ENCODE peak calls at places on chromosomes 1 and 21, in eight cellular contexts. V, N, U, F, X, A, B and I are unnamed samples.

GRCh38 chr1:11835441-11836225 is 11.9 kb downstream of the NPPA start:
- DNase-seq in V (no peak), N (no peak), U (no peak), F (no peak), X (no peak), A (no peak), B (no peak), I (no peak)

GRCh38 chr1:204325944-204326343 is 33.8 kb downstream of the PLEKHA6 start:
- DNase-seq in V (no peak), N (no peak), U (no peak), F (no peak), X (no peak), A (no peak), B (no peak), I (no peak)

GRCh38 chr1:25641329-25641725 is 24.7 kb downstream of the MAN1C1 start:
- DNase-seq in V (no peak), N (no peak), U (no peak), F (no peak), X (no peak), A (no peak), B (no peak), I (no peak)

GRCh38 chr1:161009602-161010211 is 11.2 kb downstream of the F11R start:
- DNase-seq in V (no peak), N (no peak), U (no peak), F (no peak), X (no peak), A (no peak), B (no peak), I (no peak)

GRCh38 chr1:241551759-241552638 is 19.8 kb downstream of the KMO start:
- DNase-seq in V (peak), N (no peak), U (no peak), F (no peak), X (no peak), A (no peak), B (no peak), I (no peak)

GRCh38 chr1:58784758-58785423 is 1.0 kb upstream of the JUN start:
- DNase-seq in V (peak), N (peak), U (peak), F (peak), X (peak), A (peak), B (peak), I (peak)

GRCh38 chr21:38261851-38262250 is 5.1 kb downstream of the KCNJ15 start:
- DNase-seq in V (no peak), N (no peak), U (peak), F (no peak), X (no peak), A (no peak), B (no peak), I (no peak)

GRCh38 chr1:234154320-234155251 is 218.7 kb upstream of the COA6 start:
- DNase-seq in V (no peak), N (peak), U (peak), F (peak), X (peak), A (peak), B (peak), I (no peak)

GRCh38 chr1:26021647-26022403 is at the start of gene EXTL1:
- DNase-seq in V (peak), N (peak), U (no peak), F (peak), X (no peak), A (peak), B (no peak), I (no peak)

GRCh38 chr1:60251426-60251825 is 177.9 kb upstream of the C1orf87 start:
- DNase-seq in V (no peak), N (no peak), U (no peak), F (no peak), X (no peak), A (no peak), B (no peak), I (no peak)

GRCh38 chr1:30756545-30757195 is 904 bp downstream of the LAPTM5 start:
- DNase-seq in V (peak), N (peak), U (peak), F (peak), X (peak), A (no peak), B (peak), I (peak)

GRCh38 chr1:248752981-248753525 is 2.5 kb downstream of the LYPD8 start:
- DNase-seq in V (no peak), N (no peak), U (no peak), F (no peak), X (no peak), A (no peak), B (no peak), I (no peak)

GRCh38 chr21:38388219-38388618 is 110.1 kb downstream of the ERG start:
- DNase-seq in V (no peak), N (peak), U (no peak), F (no peak), X (no peak), A (no peak), B (no peak), I (no peak)

GRCh38 chr1:116666747-116667576 is 571 bp downstream of the IGSF3 start:
- DNase-seq in V (no peak), N (no peak), U (peak), F (no peak), X (peak), A (peak), B (no peak), I (no peak)

GRCh38 chr1:218369688-218370511 is 24.8 kb downstream of the TGFB2 start:
- DNase-seq in V (no peak), N (peak), U (peak), F (peak), X (no peak), A (no peak), B (no peak), I (no peak)

GRCh38 chr1:220498188-220498587 is 29.7 kb upstream of the MARK1 start:
- DNase-seq in V (no peak), N (no peak), U (peak), F (peak), X (no peak), A (no peak), B (no peak), I (no peak)

GRCh38 chr1:172818841-172819527 is 160.1 kb downstream of the FASLG start:
- DNase-seq in V (no peak), N (no peak), U (no peak), F (no peak), X (no peak), A (no peak), B (no peak), I (no peak)

GRCh38 chr1:227792216-227793078 is 23.0 kb upstream of the PRSS38 start:
- DNase-seq in V (no peak), N (no peak), U (no peak), F (no peak), X (no peak), A (peak), B (no peak), I (no peak)

GRCh38 chr1:205810448-205811157 is 2.4 kb downstream of the SLC41A1 start:
- DNase-seq in V (no peak), N (peak), U (peak), F (no peak), X (no peak), A (no peak), B (no peak), I (no peak)

GRCh38 chr1:171226757-171227370 is 21.4 kb upstream of the FMO1 start:
- DNase-seq in V (no peak), N (peak), U (peak), F (peak), X (peak), A (peak), B (no peak), I (no peak)

DNA sequence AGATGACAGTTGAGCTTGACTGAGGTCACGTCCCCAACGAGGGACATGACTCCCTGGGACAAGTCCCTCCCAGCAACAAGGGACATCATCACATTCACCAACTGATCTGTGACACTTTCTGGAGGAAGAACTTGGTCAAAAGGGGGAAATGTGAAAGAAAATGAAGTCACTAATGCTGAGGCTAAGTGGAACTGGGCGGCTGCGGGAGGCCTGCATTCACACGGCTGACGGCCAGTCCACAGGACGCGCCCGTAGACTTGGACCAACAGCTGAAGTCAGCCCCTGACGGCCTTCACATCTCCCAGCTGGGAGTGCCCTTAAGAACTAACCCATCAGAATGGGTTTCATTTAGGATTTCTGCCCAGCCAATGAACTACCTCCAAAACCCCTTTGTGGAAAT is 26.6 kb downstream of the POFUT2 start:
- DNase-seq in V (no peak), N (no peak), U (no peak), F (no peak), X (no peak), A (peak), B (no peak), I (no peak)
- TF ChIP-seq CTCF in V (no peak), N (no peak), U (no peak), F (no peak), X (no peak), A (no peak), B (no peak), I (no peak)

GRCh38 chr1:91885331-91885715 is 628 bp downstream of the TGFBR3 start:
- DNase-seq in V (peak), N (no peak), U (peak), F (no peak), X (peak), A (no peak), B (no peak), I (no peak)

GRCh38 chr1:91881280-91881679 is 4.7 kb downstream of the TGFBR3 start:
- DNase-seq in V (no peak), N (no peak), U (no peak), F (no peak), X (no peak), A (no peak), B (no peak), I (no peak)

GRCh38 chr1:91885716-91886506 is at the start of gene TGFBR3:
- DNase-seq in V (peak), N (peak), U (peak), F (peak), X (peak), A (peak), B (peak), I (peak)

GRCh38 chr1:91884459-91885290 is 1.3 kb downstream of the TGFBR3 start:
- DNase-seq in V (peak), N (peak), U (peak), F (no peak), X (peak), A (peak), B (no peak), I (no peak)

GRCh38 chr1:91883470-91883869 is 2.5 kb downstream of the TGFBR3 start:
- DNase-seq in V (no peak), N (peak), U (peak), F (peak), X (no peak), A (peak), B (no peak), I (no peak)
- TF ChIP-seq CTCF in V (peak), N (peak), U (peak), F (peak), X (peak), A (peak), B (peak), I (no peak)

GRCh38 chr1:50369830-50370229 is 53.4 kb downstream of the DMRTA2 start:
- DNase-seq in V (no peak), N (no peak), U (no peak), F (no peak), X (no peak), A (no peak), B (no peak), I (no peak)
- TF ChIP-seq CTCF in V (no peak), N (peak), U (peak), F (peak), X (no peak), A (peak), B (no peak), I (no peak)

GRCh38 chr1:22586356-22587130 is 23.3 kb downstream of the EPHA8 start:
- DNase-seq in V (no peak), N (no peak), U (no peak), F (no peak), X (no peak), A (no peak), B (no peak), I (no peak)
- TF ChIP-seq CTCF in V (no peak), N (no peak), U (no peak), F (no peak), X (no peak), A (no peak), B (no peak), I (no peak)

GRCh38 chr1:53821380-53821779 is 16.7 kb downstream of the NDC1 start:
- DNase-seq in V (no peak), N (no peak), U (no peak), F (no peak), X (no peak), A (no peak), B (no peak), I (no peak)
- TF ChIP-seq CTCF in V (no peak), N (no peak), U (peak), F (peak), X (no peak), A (peak), B (no peak), I (no peak)

DNA sequence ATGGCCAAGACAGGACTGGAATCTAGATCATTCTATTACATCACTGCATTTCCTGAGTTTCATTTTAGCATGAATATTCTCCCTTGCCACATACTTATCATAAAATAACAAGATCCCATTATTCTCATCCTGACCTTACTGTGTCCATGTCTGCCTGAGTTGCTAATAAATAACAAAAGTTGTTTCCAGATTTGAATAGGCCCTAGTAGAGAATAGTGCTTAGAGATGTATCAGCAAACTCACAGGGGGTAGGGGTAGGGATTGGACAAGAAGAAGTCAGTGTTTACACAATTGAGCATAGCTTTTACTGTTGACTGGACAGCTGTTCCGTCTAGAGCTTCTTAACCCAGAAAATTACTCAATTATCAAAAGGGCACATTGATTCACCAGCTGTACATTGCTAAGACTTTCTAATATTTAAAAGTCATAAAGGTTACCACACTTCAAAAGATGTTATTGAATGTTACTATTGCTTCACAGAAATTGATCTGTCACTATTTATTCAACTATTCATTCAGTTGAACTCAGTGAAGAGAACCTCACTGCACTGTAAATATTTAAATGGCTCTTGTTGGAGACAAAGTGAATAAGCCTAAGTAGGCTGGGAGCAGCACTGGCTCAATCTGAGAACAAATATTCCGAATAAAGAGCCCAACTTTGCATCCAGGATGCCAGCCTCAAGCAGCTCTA is 121.9 kb downstream of the NRIP1 start:
- DNase-seq in V (no peak), N (peak), U (no peak), F (no peak), X (no peak), A (no peak), B (no peak), I (no peak)
- TF ChIP-seq CTCF in V (no peak), N (no peak), U (no peak), F (no peak), X (no peak), A (no peak), B (no peak), I (no peak)

GRCh38 chr1:6035265-6035664 is 10.4 kb upstream of the KCNAB2 start:
- DNase-seq in V (no peak), N (no peak), U (no peak), F (no peak), X (no peak), A (no peak), B (no peak), I (no peak)

GRCh38 chr1:6034750-6035096 is 11.0 kb upstream of the KCNAB2 start:
- DNase-seq in V (no peak), N (no peak), U (no peak), F (no peak), X (no peak), A (no peak), B (no peak), I (no peak)

GRCh38 chr1:6033124-6033523 is 12.6 kb upstream of the KCNAB2 start:
- DNase-seq in V (no peak), N (no peak), U (no peak), F (no peak), X (no peak), A (no peak), B (no peak), I (no peak)

GRCh38 chr1:6035719-6036118 is 10.0 kb upstream of the KCNAB2 start:
- DNase-seq in V (no peak), N (no peak), U (no peak), F (no peak), X (no peak), A (no peak), B (no peak), I (no peak)

GRCh38 chr1:6033986-6034749 is 11.5 kb upstream of the KCNAB2 start:
- DNase-seq in V (peak), N (no peak), U (peak), F (no peak), X (peak), A (peak), B (no peak), I (no peak)
- TF ChIP-seq CTCF in V (peak), N (peak), U (peak), F (peak), X (peak), A (peak), B (peak), I (peak)

DNA sequence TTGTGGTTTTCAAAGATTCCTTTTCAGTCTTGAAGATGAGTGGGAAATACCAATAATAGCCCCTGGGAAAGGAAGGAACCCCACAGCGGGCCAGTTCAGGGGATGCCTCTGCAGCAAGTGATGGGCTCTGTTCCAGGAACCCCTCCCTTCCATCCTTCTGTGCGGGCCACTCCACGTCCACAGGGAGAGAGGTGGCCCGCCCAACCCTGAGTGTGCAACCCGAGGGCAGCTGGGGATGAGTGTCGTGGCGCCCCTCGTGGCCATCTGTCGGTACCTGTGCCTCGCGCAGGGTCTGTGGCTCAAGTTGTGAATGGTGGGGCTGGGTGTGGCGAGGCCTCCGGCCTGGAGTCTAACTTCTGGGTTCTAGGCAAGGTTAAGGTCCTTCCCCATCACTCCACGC is 65.6 kb downstream of the TLR5 start:
- DNase-seq in V (no peak), N (no peak), U (no peak), F (no peak), X (no peak), A (no peak), B (no peak), I (no peak)
- TF ChIP-seq CTCF in V (peak), N (no peak), U (no peak), F (no peak), X (no peak), A (no peak), B (no peak), I (no peak)

GRCh38 chr1:117676615-117677130 is 70.8 kb downstream of the TENT5C start:
- DNase-seq in V (no peak), N (no peak), U (no peak), F (no peak), X (no peak), A (no peak), B (no peak), I (no peak)

GRCh38 chr1:117672756-117673155 is 66.9 kb downstream of the TENT5C start:
- DNase-seq in V (no peak), N (no peak), U (no peak), F (no peak), X (no peak), A (no peak), B (no peak), I (no peak)

GRCh38 chr1:117673405-117673804 is 67.6 kb downstream of the TENT5C start:
- DNase-seq in V (no peak), N (peak), U (peak), F (peak), X (no peak), A (no peak), B (peak), I (no peak)

GRCh38 chr1:117675907-117676430 is 70.1 kb downstream of the TENT5C start:
- DNase-seq in V (no peak), N (no peak), U (no peak), F (no peak), X (no peak), A (no peak), B (no peak), I (no peak)

GRCh38 chr1:117674521-117675400 is 68.9 kb downstream of the TENT5C start:
- DNase-seq in V (no peak), N (no peak), U (peak), F (no peak), X (no peak), A (no peak), B (no peak), I (no peak)
- TF ChIP-seq CTCF in V (peak), N (peak), U (peak), F (peak), X (no peak), A (no peak), B (peak), I (no peak)

GRCh38 chr1:82777240-82777639 is 976.5 kb downstream of the ADGRL2 start:
- DNase-seq in V (no peak), N (no peak), U (no peak), F (no peak), X (no peak), A (no peak), B (no peak), I (no peak)

GRCh38 chr1:82778612-82779011 is 977.9 kb downstream of the ADGRL2 start:
- DNase-seq in V (no peak), N (peak), U (peak), F (no peak), X (no peak), A (no peak), B (no peak), I (no peak)

GRCh38 chr1:82775402-82776000 is 974.8 kb downstream of the ADGRL2 start:
- DNase-seq in V (peak), N (peak), U (peak), F (no peak), X (peak), A (peak), B (no peak), I (no peak)
- TF ChIP-seq CTCF in V (peak), N (peak), U (peak), F (peak), X (no peak), A (peak), B (peak), I (no peak)